ENCODE peak calls at places on chromosomes 16 and 17, in five cellular contexts. O is vagina, G is transverse colon, M is endodermal cell, W is dorsolateral prefrontal cortex. D is an unnamed sample.

GRCh38 chr16:67447508-67448076 is 16.7 kb downstream of the HSD11B2 start:
- DNase-seq in W (no peak), G (peak; percentile 78), O (no peak), M (peak; percentile 79), D (no peak)

GRCh38 chr16:84995666-84996065 is 15.7 kb downstream of the ZDHHC7 start:
- DNase-seq in O (no peak), G (no peak), W (no peak), M (no peak), D (no peak)

GRCh38 chr17:19331134-19331533 is 31.4 kb downstream of the B9D1 start:
- DNase-seq in G (no peak), W (no peak), M (no peak), O (no peak), D (no peak)

GRCh38 chr16:30065943-30066881 is 652 bp downstream of the ALDOA start:
- DNase-seq in M (no peak), W (peak; percentile 41), G (peak; percentile 21), O (no peak), D (no peak)

GRCh38 chr17:46977348-46977747 is 1.7 kb downstream of the RPRML start:
- DNase-seq in G (peak; percentile 19), M (peak; percentile 97), W (no peak), O (no peak), D (no peak)

GRCh38 chr16:89495121-89495520 is 4.8 kb upstream of the ANKRD11 start:
- DNase-seq in M (peak; percentile 60), W (no peak), G (no peak), O (no peak), D (no peak)

GRCh38 chr16:76207270-76207669 is 69.9 kb upstream of the CNTNAP4 start:
- DNase-seq in O (no peak), G (no peak), W (no peak), M (peak; percentile 69), D (no peak)

GRCh38 chr17:19004601-19005441 is at the start of gene FAM83G:
- DNase-seq in W (peak; percentile 52), G (peak; percentile 92), M (peak; percentile 93), O (no peak), D (peak; percentile 88)

GRCh38 chr16:2777231-2777902 is at the start of gene ELOB:
- DNase-seq in G (peak; percentile 91), W (peak; percentile 76), O (no peak), M (peak; percentile 94), D (peak; percentile 92)

GRCh38 chr16:27486344-27486743 is 63.4 kb downstream of the GTF3C1 start:
- DNase-seq in G (no peak), W (no peak), O (no peak), M (no peak), D (no peak)

GRCh38 chr17:38603786-38604478 is 1.8 kb downstream of the SRCIN1 start:
- DNase-seq in M (no peak), O (no peak), G (no peak), W (no peak), D (no peak)

GRCh38 chr17:38606646-38607611 is 1.2 kb upstream of the SRCIN1 start:
- DNase-seq in W (peak; percentile 78), O (no peak), M (peak; percentile 79), G (no peak), D (no peak)

GRCh38 chr17:38604479-38605229 is 1.1 kb downstream of the SRCIN1 start:
- DNase-seq in W (peak; percentile 77), O (no peak), G (no peak), M (peak; percentile 89), D (peak; percentile 42)

GRCh38 chr17:38605852-38606645 is at the start of gene SRCIN1:
- DNase-seq in W (peak; percentile 74), M (peak; percentile 93), O (no peak), G (peak; percentile 74), D (peak; percentile 80)

DNA sequence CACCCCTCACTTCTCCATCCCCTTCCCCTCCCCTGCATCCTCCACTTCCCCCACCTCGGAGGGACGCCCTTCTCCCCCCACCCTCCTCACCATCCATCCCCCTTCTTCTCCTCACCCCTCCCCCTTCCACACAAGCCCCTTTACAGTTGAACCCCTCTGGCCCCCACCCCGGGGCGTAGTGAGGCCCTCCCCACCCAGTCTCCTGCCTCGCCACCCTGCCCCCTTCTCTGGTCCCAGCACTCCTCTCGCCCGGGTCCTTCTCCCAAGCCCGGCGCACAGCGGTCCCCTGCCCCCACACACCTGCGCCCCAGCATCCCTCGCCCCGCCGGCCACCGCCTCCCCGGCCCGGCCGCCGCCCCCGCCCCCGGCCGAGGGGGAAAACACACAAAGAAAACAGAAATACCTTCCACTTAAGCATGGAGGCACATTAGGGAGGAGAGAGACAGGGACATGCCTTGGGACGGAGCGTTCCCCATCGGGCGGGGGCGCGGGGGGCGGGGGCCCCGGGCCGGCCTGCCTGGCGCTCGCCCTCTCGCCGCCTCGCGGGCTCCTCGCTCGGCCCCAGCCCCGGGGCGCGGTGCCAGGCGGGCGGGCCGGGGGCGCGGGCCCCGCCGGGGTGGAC is 411 bp downstream of the SRCIN1 start:
- DNase-seq in M (peak; percentile 93), G (no peak), O (no peak), W (no peak), D (peak; percentile 37)
- H3K4me3 ChIP-seq in M (no peak overlapping the region), G (peak overlapping the region; percentile 24), O (peak overlapping the region; percentile 51), W (peak overlapping the region; percentile 61), D (peak overlapping the region; percentile 69)

GRCh38 chr17:78184868-78185267 is 2.0 kb downstream of the TK1 start:
- DNase-seq in W (no peak), M (no peak), G (no peak), O (no peak), D (no peak)
- H3K4me3 ChIP-seq in W (no peak overlapping the region), M (peak overlapping the region; percentile 82), G (no peak overlapping the region), O (no peak overlapping the region), D (no peak overlapping the region)

GRCh38 chr16:73018796-73019455 is 29.0 kb downstream of the ZFHX3 start:
- DNase-seq in M (peak; percentile 22), W (no peak), G (no peak), O (no peak), D (no peak)
- H3K4me3 ChIP-seq in M (no peak overlapping the region), W (no peak overlapping the region), G (no peak overlapping the region), O (no peak overlapping the region), D (no peak overlapping the region)

GRCh38 chr17:42097691-42098661 is at the start of gene ZNF385C:
- DNase-seq in O (no peak), G (no peak), M (peak; percentile 89), W (no peak), D (no peak)
- H3K4me3 ChIP-seq in O (peak within 1 kb of the TSS; percentile 6), G (no peak within 1 kb of the TSS), M (peak within 1 kb of the TSS; percentile 53), W (no peak within 1 kb of the TSS), D (no peak within 1 kb of the TSS)